ENCODE peak calls at places on chromosomes 2 and 18, in eight cellular contexts. W, M, H, F, N, O, A and X are unnamed samples.

GRCh38 chr18:11496561-11497172 is 112.7 kb upstream of the SLC35G4 start:
- DNase-seq in W (no peak), M (no peak), H (no peak), F (no peak), N (no peak), O (no peak), A (no peak), X (no peak)

GRCh38 chr2:134926231-134926931 is 7.8 kb downstream of the CCNT2 start:
- DNase-seq in W (no peak), M (no peak), H (no peak), F (no peak), N (no peak), O (no peak), A (no peak), X (no peak)

GRCh38 chr2:7572460-7572859 is 655.2 kb downstream of the RNF144A start:
- DNase-seq in W (no peak), M (no peak), H (no peak), F (no peak), N (no peak), O (no peak), A (no peak), X (no peak)

GRCh38 chr2:20471148-20471547 is 24.3 kb downstream of the RHOB start:
- DNase-seq in W (no peak), M (no peak), H (no peak), F (no peak), N (no peak), O (no peak), A (no peak), X (no peak)

GRCh38 chr18:37674570-37674969 is 109.0 kb upstream of the CELF4 start:
- DNase-seq in W (no peak), M (no peak), H (no peak), F (no peak), N (no peak), O (no peak), A (no peak), X (no peak)

GRCh38 chr2:44112096-44112495 is 56.6 kb upstream of the PPM1B start:
- DNase-seq in W (no peak), M (no peak), H (no peak), F (no peak), N (no peak), O (no peak), A (no peak), X (no peak)

GRCh38 chr18:37184209-37184868 is 355.4 kb downstream of the KIAA1328 start:
- DNase-seq in W (no peak), M (no peak), H (no peak), F (no peak), N (no peak), O (no peak), A (no peak), X (no peak)

GRCh38 chr2:10003206-10004125 is 39.9 kb upstream of the KLF11 start:
- DNase-seq in W (no peak), M (no peak), H (no peak), F (no peak), N (no peak), O (no peak), A (no peak), X (no peak)

GRCh38 chr18:72041313-72042032 is 502.7 kb downstream of the CBLN2 start:
- DNase-seq in W (no peak), M (no peak), H (no peak), F (no peak), N (no peak), O (no peak), A (no peak), X (no peak)
- TF ChIP-seq CTCF in W (no peak), M (no peak), H (no peak), F (no peak), N (no peak), O (no peak), A (peak), X (no peak)

GRCh38 chr2:228048838-228049490 is 132.5 kb downstream of the SPHKAP start:
- DNase-seq in W (no peak), M (peak), H (peak), F (no peak), N (peak), O (no peak), A (no peak), X (peak)
- TF ChIP-seq CTCF in W (no peak), M (peak), H (peak), F (peak), N (peak), O (peak), A (peak), X (peak)

GRCh38 chr18:70450658-70451253 is 161.9 kb downstream of the SOCS6 start:
- DNase-seq in W (no peak), M (no peak), H (no peak), F (no peak), N (no peak), O (no peak), A (no peak), X (no peak)
- TF ChIP-seq CTCF in W (no peak), M (peak), H (peak), F (peak), N (peak), O (peak), A (peak), X (peak)

GRCh38 chr18:5839102-5839501 is 56.2 kb downstream of the TMEM200C start:
- DNase-seq in W (no peak), M (no peak), H (no peak), F (no peak), N (no peak), O (no peak), A (no peak), X (no peak)

GRCh38 chr18:5842653-5843052 is 52.7 kb downstream of the TMEM200C start:
- DNase-seq in W (no peak), M (no peak), H (no peak), F (no peak), N (no peak), O (no peak), A (no peak), X (no peak)

GRCh38 chr18:5841518-5841917 is 53.8 kb downstream of the TMEM200C start:
- DNase-seq in W (no peak), M (no peak), H (no peak), F (no peak), N (no peak), O (no peak), A (no peak), X (no peak)
- TF ChIP-seq CTCF in W (no peak), M (peak), H (no peak), F (no peak), N (no peak), O (no peak), A (no peak), X (no peak)

GRCh38 chr2:79982445-79982844 is 322.1 kb downstream of the LRRTM1 start:
- DNase-seq in W (no peak), M (peak), H (peak), F (peak), N (no peak), O (no peak), A (no peak), X (peak)
- TF ChIP-seq CTCF in W (no peak), M (peak), H (peak), F (peak), N (peak), O (no peak), A (peak), X (peak)

GRCh38 chr2:237686659-237687136 is 59.3 kb downstream of the LRRFIP1 start:
- DNase-seq in W (no peak), M (no peak), H (no peak), F (no peak), N (no peak), O (no peak), A (no peak), X (no peak)
- TF ChIP-seq CTCF in W (no peak), M (peak), H (no peak), F (no peak), N (peak), O (no peak), A (peak), X (no peak)

DNA sequence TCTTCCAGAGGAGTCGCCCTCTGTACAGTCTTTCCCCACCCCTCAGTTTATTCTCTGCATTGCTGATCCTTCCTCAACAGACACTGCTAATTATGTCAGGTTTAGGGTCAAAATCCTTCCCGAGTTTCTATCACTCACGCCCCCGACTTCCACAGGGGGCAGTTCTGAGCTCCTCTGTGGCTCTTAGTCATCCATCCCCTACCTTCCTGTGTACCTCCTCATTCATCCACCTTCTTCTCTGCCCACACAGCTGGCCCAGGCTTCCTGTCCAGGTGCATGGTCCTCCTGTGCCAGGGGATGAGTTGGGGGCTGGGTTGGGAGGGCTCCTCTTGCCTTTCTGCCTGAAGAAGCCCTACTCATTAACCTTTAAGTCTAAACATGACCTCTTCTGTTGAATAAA is 202.9 kb downstream of the ARL4C start:
- DNase-seq in W (no peak), M (no peak), H (no peak), F (no peak), N (no peak), O (no peak), A (no peak), X (no peak)
- TF ChIP-seq CTCF in W (no peak), M (peak), H (no peak), F (no peak), N (peak), O (no peak), A (peak), X (no peak)

GRCh38 chr18:55449412-55450140 is 138.4 kb downstream of the TCF4 start:
- DNase-seq in W (no peak), M (no peak), H (no peak), F (no peak), N (no peak), O (no peak), A (no peak), X (no peak)
- TF ChIP-seq CTCF in W (no peak), M (no peak), H (no peak), F (no peak), N (no peak), O (no peak), A (no peak), X (no peak)

DNA sequence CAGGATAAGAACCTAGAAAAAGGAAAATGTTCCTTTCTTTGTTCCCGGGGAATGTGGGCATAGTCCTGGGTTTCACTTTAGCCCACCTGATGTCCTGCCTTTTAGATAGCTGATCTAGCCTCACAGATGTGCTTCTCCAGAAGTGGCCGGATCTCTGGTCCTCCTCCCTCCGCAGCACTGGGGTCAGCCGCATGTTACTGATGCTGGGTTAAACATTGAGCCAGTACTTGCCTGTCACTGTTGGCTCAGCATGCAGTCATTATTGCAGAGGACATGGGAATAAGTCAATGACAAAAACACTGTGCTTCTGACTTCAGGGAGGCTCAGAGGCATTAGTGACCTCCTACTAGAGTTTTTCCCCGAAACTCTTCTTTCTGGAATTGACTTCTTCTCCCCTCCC is 27.6 kb downstream of the NCK2 start:
- DNase-seq in W (no peak), M (no peak), H (no peak), F (no peak), N (no peak), O (no peak), A (no peak), X (no peak)
- TF ChIP-seq CTCF in W (no peak), M (no peak), H (no peak), F (no peak), N (no peak), O (no peak), A (no peak), X (no peak)